ENCODE peak calls at places on chromosomes 2 and 18, in seven cellular contexts. A, U, V, Z, J, N and B are unnamed samples.

GRCh38 chr2:128736689-128737545 is 418.2 kb upstream of the HS6ST1 start:
- DNase-seq in A (peak; percentile 72), U (peak; percentile 54), V (no peak), Z (peak; percentile 51), J (peak; percentile 40), N (peak; percentile 90), B (peak; percentile 74)

GRCh38 chr18:73431620-73432019 is 563.8 kb upstream of the NETO1 start:
- DNase-seq in A (no peak), U (no peak), V (no peak), Z (no peak), J (no peak), N (no peak), B (no peak)

GRCh38 chr2:206556357-206556949 is 85.8 kb upstream of the FAM237A start:
- DNase-seq in A (no peak), U (peak; percentile 48), V (no peak), Z (no peak), J (peak; percentile 69), N (no peak), B (no peak)

GRCh38 chr18:61502472-61502871 is 169.2 kb downstream of the CDH20 start:
- DNase-seq in A (peak; percentile 57), U (peak; percentile 35), V (no peak), Z (no peak), J (peak; percentile 57), N (peak; percentile 30), B (no peak)

GRCh38 chr2:74461187-74462053 is 3.2 kb downstream of the WBP1 start:
- DNase-seq in A (no peak), U (no peak), V (no peak), Z (no peak), J (no peak), N (no peak), B (no peak)

GRCh38 chr2:100606740-100607343 is 44.0 kb downstream of the PDCL3 start:
- DNase-seq in A (peak; percentile 46), U (peak; percentile 41), V (no peak), Z (peak; percentile 25), J (peak; percentile 66), N (peak; percentile 27), B (no peak)

GRCh38 chr2:148586528-148587128 is 57.9 kb upstream of the EPC2 start:
- DNase-seq in A (no peak), U (no peak), V (no peak), Z (no peak), J (no peak), N (no peak), B (no peak)

GRCh38 chr2:186561467-186562208 is 28.2 kb upstream of the ITGAV start:
- DNase-seq in A (no peak), U (no peak), V (no peak), Z (no peak), J (peak; percentile 42), N (no peak), B (no peak)

GRCh38 chr2:9629222-9630000 is 1.4 kb downstream of the YWHAQ start:
- DNase-seq in A (no peak), U (no peak), V (no peak), Z (no peak), J (peak; percentile 68), N (no peak), B (no peak)

GRCh38 chr2:42906557-42907380 is 114.4 kb upstream of the HAAO start:
- DNase-seq in A (no peak), U (no peak), V (no peak), Z (no peak), J (no peak), N (no peak), B (no peak)

GRCh38 chr2:225008935-225009334 is 33.3 kb downstream of the DOCK10 start:
- DNase-seq in A (no peak), U (peak; percentile 26), V (no peak), Z (no peak), J (no peak), N (no peak), B (no peak)

GRCh38 chr2:157938556-157938955 is 62.4 kb upstream of the ACVR1 start:
- DNase-seq in A (peak; percentile 7), U (no peak), V (no peak), Z (no peak), J (no peak), N (no peak), B (no peak)

GRCh38 chr2:25462021-25462420 is 120.3 kb upstream of the DNMT3A start:
- DNase-seq in A (no peak), U (no peak), V (no peak), Z (no peak), J (no peak), N (no peak), B (no peak)

GRCh38 chr2:188813846-188814245 is 160.3 kb upstream of the COL3A1 start:
- DNase-seq in A (peak; percentile 55), U (no peak), V (no peak), Z (no peak), J (no peak), N (no peak), B (no peak)

GRCh38 chr2:121196132-121196848 is 88.7 kb downstream of the TFCP2L1 start:
- DNase-seq in A (no peak), U (no peak), V (no peak), Z (no peak), J (no peak), N (no peak), B (no peak)

GRCh38 chr2:121192576-121192975 is 92.4 kb downstream of the TFCP2L1 start:
- DNase-seq in A (no peak), U (no peak), V (no peak), Z (no peak), J (no peak), N (no peak), B (no peak)

GRCh38 chr2:121193185-121193584 is 91.8 kb downstream of the TFCP2L1 start:
- DNase-seq in A (no peak), U (no peak), V (no peak), Z (no peak), J (no peak), N (no peak), B (no peak)

GRCh38 chr2:121195036-121195435 is 90.0 kb downstream of the TFCP2L1 start:
- DNase-seq in A (no peak), U (no peak), V (no peak), Z (no peak), J (no peak), N (no peak), B (no peak)

DNA sequence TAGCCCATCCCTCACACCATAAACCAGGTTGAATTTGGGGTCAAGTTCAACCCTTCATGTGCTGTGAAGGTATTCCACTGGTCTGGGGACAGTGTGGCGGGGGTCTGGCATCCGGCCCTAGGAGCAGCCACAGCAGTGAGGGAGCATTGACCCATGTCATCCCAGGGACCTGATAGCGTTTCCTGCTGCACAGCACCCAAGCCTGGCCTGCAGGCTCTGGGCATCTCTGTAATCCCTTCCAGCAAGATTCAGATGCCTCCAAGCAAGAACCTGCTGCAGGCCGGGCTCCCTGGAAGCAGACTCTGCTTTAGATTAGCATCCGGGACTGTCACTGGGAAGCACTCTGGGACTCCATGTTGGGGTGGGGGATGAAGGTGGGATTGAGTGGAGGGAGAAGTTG is 90.4 kb downstream of the TFCP2L1 start:
- DNase-seq in A (no peak), U (no peak), V (no peak), Z (no peak), J (no peak), N (no peak), B (no peak)
- TF ChIP-seq CTCF in A (no peak), U (no peak), V (no peak), Z (no peak), J (no peak), N (no peak), B (no peak)

GRCh38 chr2:98565941-98566340 is 42.4 kb downstream of the COA5 start:
- DNase-seq in A (no peak), U (no peak), V (no peak), Z (no peak), J (no peak), N (no peak), B (no peak)
- H3K36me3 ChIP-seq in A (peaks cover 5% of the 10 kb centered on the region), U (no peaks in the 10 kb centered on the region), V (peaks cover 80% of the 10 kb centered on the region), Z (peaks cover 83% of the 10 kb centered on the region), J (peaks cover 3% of the 10 kb centered on the region), N (no peaks in the 10 kb centered on the region), B (peaks cover 62% of the 10 kb centered on the region)

GRCh38 chr2:24011278-24012104 is 1.6 kb downstream of the MFSD2B start:
- DNase-seq in A (no peak), U (no peak), V (no peak), Z (no peak), J (no peak), N (no peak), B (no peak)

GRCh38 chr2:24010477-24011277 is 792 bp downstream of the MFSD2B start:
- DNase-seq in A (no peak), U (no peak), V (no peak), Z (no peak), J (no peak), N (no peak), B (no peak)

GRCh38 chr2:24008672-24009366 is 1.1 kb upstream of the MFSD2B start:
- DNase-seq in A (no peak), U (no peak), V (no peak), Z (no peak), J (no peak), N (no peak), B (no peak)

GRCh38 chr2:24009367-24009679 is 562 bp upstream of the MFSD2B start:
- DNase-seq in A (no peak), U (no peak), V (no peak), Z (no peak), J (no peak), N (no peak), B (no peak)

DNA sequence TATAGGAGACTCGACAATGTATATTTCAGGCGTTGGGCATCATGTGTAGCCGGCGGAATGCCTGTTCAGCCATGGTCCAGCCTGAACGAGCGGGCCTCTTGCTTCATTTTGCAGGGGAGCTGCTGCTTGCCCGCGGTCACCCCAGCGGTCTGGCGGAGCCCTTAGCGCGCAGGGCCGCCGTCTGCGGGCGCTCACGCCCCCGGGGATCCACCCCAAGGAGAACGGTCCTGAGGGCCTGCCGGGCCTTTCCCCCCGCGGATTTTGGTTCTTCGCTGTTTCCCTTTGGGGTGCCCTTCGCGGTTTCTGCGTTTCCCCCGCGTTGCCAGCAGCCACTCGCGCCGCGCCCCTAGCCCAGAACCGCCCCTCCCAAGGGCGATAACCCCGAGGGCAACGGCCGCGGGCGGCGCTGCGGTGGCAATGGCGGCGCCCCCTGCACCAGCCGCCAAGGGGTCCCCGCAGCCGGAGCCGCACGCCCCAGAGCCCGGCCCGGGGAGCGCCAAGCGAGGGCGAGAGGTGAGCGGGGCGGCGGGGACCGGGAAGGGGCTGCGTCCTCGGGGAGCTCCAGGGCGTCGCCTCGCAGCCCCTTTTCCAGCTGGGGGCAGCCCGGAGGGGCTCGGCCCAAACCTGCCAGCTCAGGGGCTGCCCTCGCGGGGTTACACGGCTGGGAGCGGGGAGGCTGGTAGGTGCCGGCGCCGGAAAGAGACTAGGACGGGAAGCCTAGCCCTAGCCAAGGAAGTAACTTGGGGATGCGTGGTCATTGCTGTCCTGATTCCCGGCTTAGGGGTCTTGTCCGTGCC is at the start of gene MFSD2B:
- DNase-seq in A (no peak), U (no peak), V (no peak), Z (no peak), J (no peak), N (no peak), B (no peak)
- TF ChIP-seq CTCF in A (no peak), U (no peak), V (no peak), Z (no peak), J (no peak), N (no peak), B (no peak)

DNA sequence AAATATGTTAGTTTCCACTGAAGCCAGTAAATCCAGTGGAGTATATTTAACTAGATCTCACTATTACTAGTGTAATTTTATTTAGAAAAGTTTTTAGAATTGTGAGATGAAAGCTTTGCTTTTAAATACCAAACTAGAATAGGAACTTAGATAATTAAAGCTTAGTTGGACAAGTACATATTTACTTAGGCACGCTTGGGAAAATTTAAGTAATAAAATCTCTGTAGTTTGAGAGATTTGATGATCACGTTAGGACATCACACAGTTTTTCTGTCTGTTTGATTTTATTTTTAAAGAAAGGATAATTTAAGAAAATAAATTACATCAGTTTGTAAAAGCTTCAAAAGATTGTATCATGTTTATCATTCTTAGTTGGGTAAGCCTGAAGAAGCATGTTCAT is 140.8 kb upstream of the IL1R2 start:
- DNase-seq in A (no peak), U (no peak), V (no peak), Z (no peak), J (no peak), N (no peak), B (no peak)
- H3K36me3 ChIP-seq in A (peaks cover 53% of the 10 kb centered on the region), U (peaks cover 2% of the 10 kb centered on the region), V (peaks cover 66% of the 10 kb centered on the region), Z (peaks cover 13% of the 10 kb centered on the region), J (peaks cover 2% of the 10 kb centered on the region), N (no peaks in the 10 kb centered on the region), B (no peaks in the 10 kb centered on the region)